ENCODE peak calls at places on chromosomes 13 and 19, in seven cellular contexts. D is stomach, B is transverse colon, R is ovary, Z is A549, J is upper lobe of left lung, O is tibial nerve. Q is an unnamed sample.

GRCh38 chr13:42275098-42275471 is 3.1 kb downstream of the AKAP11 start:
- DNase-seq in B (no peak), D (no peak), O (no peak), J (no peak), Z (no peak), R (no peak), Q (no peak)

GRCh38 chr19:41421973-41422372 is 5.2 kb downstream of the B3GNT8 start:
- DNase-seq in B (no peak), D (no peak), J (peak), R (no peak), Z (no peak), O (no peak), Q (no peak)

GRCh38 chr13:103140001-103140671 is 73.9 kb upstream of the SLC10A2 start:
- DNase-seq in R (no peak), J (no peak), O (no peak), Z (peak), B (no peak), D (no peak), Q (no peak)

GRCh38 chr19:18072335-18072734 is 14.4 kb downstream of the IL12RB1 start:
- DNase-seq in J (no peak), R (no peak), O (no peak), Z (no peak), B (no peak), D (no peak), Q (no peak)

GRCh38 chr13:112329376-112329775 is 46.8 kb upstream of the SPACA7 start:
- DNase-seq in R (no peak), Z (no peak), D (no peak), J (peak), B (no peak), O (no peak), Q (no peak)

GRCh38 chr19:8097681-8098567 is 45.4 kb downstream of the CCL25 start:
- DNase-seq in R (no peak), D (no peak), B (no peak), J (no peak), O (no peak), Z (no peak), Q (no peak)

GRCh38 chr19:32407004-32407992 is 1.7 kb downstream of the DPY19L3 start:
- DNase-seq in O (no peak), B (peak), Z (no peak), J (no peak), D (peak), R (peak), Q (no peak)

GRCh38 chr19:7815325-7815724 is 14.7 kb upstream of the EVI5L start:
- DNase-seq in D (no peak), Z (no peak), O (no peak), R (no peak), J (no peak), B (no peak), Q (no peak)

GRCh38 chr13:91136806-91137205 is 210.7 kb upstream of the MIR17HG start:
- DNase-seq in Z (no peak), O (no peak), D (no peak), R (no peak), B (no peak), J (no peak), Q (no peak)

GRCh38 chr13:47945738-47946137 is 55.3 kb downstream of the SUCLA2 start:
- DNase-seq in O (no peak), Z (peak), R (no peak), J (no peak), D (no peak), B (no peak), Q (no peak)

GRCh38 chr13:57264965-57265364 is 98.0 kb downstream of the PRR20E start:
- DNase-seq in R (no peak), J (no peak), D (no peak), O (no peak), B (no peak), Z (no peak), Q (no peak)

GRCh38 chr19:54451997-54452396 is 3.0 kb downstream of the LENG8 start:
- DNase-seq in Z (no peak), R (no peak), J (no peak), O (no peak), B (no peak), D (no peak), Q (no peak)

GRCh38 chr13:113041821-113042335 is 63.7 kb upstream of the F7 start:
- DNase-seq in Z (no peak), J (peak), D (no peak), R (no peak), B (no peak), O (no peak), Q (no peak)

GRCh38 chr13:45121421-45121820 is 1.1 kb downstream of the GTF2F2 start:
- DNase-seq in O (no peak), J (no peak), B (no peak), R (no peak), D (no peak), Z (peak), Q (no peak)

GRCh38 chr19:16180611-16181010 is 4.6 kb upstream of the FAM32A start:
- DNase-seq in D (no peak), B (no peak), J (no peak), Z (peak), R (no peak), O (no peak), Q (no peak)

GRCh38 chr13:25686831-25687495 is 315.2 kb downstream of the ATP8A2 start:
- DNase-seq in B (no peak), R (no peak), O (no peak), Z (no peak), D (no peak), J (no peak), Q (no peak)

GRCh38 chr19:18832331-18833140 is 777 bp downstream of the UPF1 start:
- DNase-seq in R (no peak), Z (peak), B (peak), D (no peak), J (peak), O (no peak), Q (no peak)

GRCh38 chr19:49560358-49560900 is 19.9 kb downstream of the NOSIP start:
- DNase-seq in D (no peak), J (no peak), O (no peak), Z (no peak), B (peak), R (no peak), Q (no peak)

GRCh38 chr13:77507931-77508776 is 27.4 kb upstream of the SCEL start:
- DNase-seq in R (no peak), D (no peak), O (no peak), Z (peak), J (no peak), B (no peak), Q (no peak)

GRCh38 chr13:31943591-31943990 is 88.0 kb upstream of the FRY start:
- DNase-seq in B (no peak), Z (no peak), J (no peak), D (no peak), O (no peak), R (no peak), Q (no peak)

GRCh38 chr13:98462241-98462882 is 114.5 kb downstream of the STK24 start:
- DNase-seq in B (no peak), R (no peak), Z (no peak), D (no peak), O (no peak), J (no peak), Q (peak)

GRCh38 chr19:56476671-56477428 is at the start of gene ZNF667:
- DNase-seq in B (no peak), O (peak), J (peak), D (no peak), R (no peak), Z (no peak), Q (no peak)

GRCh38 chr13:112931028-112931934 is 37.7 kb upstream of the MCF2L start:
- DNase-seq in J (no peak), R (no peak), O (no peak), D (no peak), B (peak), Z (peak), Q (no peak)

GRCh38 chr19:30450101-30450500 is 77.9 kb downstream of the ZNF536 start:
- DNase-seq in D (no peak), J (no peak), R (peak), O (no peak), B (peak), Z (no peak), Q (no peak)

GRCh38 chr19:6034512-6034911 is 56.6 kb upstream of the RANBP3 start:
- DNase-seq in R (no peak), Z (no peak), J (no peak), B (no peak), O (no peak), D (no peak), Q (no peak)

GRCh38 chr19:18605196-18605545 is 1.4 kb downstream of the CRLF1 start:
- DNase-seq in Z (no peak), R (no peak), D (no peak), O (no peak), J (peak), B (no peak), Q (no peak)

GRCh38 chr13:51997641-51998330 is 13.5 kb downstream of the ATP7B start:
- DNase-seq in Z (no peak), J (no peak), R (no peak), B (no peak), O (no peak), D (peak), Q (no peak)
- TF ChIP-seq EP300 in Z (no peak), J (no peak), R (no peak), B (no peak), O (no peak), D (no peak), Q (no peak)

DNA sequence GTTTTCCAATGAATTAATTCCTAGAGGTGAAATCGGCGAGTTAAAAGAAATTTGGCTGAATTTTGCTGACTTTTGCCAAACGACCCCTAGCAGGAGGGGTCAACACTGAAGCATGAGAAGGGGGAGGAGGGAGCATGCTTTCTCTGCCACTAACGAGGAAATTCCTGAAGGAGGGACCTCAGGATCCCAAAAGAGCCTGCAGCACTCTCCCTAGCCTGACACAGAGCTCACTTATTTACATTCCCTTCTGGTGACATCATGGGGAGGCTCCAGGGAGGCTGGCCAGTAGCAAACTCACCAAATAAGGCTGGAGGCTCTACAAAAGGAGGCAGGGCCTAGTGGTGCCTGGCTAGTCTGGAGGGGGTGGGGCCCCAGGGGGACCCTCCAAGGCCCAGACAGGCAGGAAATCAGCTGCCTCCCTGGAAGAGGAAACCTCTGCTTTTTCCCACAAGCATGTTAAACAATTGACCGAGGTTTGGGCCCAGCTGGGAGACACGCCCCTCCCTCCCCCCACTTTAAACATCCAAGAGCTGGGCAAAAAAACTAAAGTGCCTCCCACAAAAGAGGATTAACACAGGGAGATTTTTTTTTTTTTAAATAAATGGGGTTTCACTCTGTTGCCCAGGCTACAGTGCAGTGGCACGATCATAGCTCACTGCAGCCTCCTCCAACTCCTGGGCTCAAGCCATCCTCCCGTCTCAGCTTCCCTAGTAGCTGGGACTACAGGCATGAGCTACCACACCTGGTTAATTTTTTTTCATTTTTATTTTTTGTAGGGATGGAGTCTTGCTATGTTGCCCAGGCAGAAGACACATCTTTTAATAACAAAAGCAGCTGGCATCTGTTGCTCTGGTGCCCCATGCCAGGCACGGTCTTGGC is 2.1 kb downstream of the DAPK3 start:
- DNase-seq in J (no peak), Z (peak), D (peak), R (peak), B (peak), O (peak), Q (peak)
- TF ChIP-seq POLR2A in J (no peak), Z (no peak), D (no peak), R (no peak), B (no peak), O (no peak), Q (no peak)

GRCh38 chr13:37138169-37138568 is 32.7 kb upstream of the CSNK1A1L start:
- DNase-seq in D (no peak), J (no peak), R (no peak), B (no peak), Z (peak), O (no peak), Q (no peak)
- TF ChIP-seq CTCF in D (no peak), J (no peak), R (no peak), B (no peak), Z (no peak), O (no peak), Q (no peak)

DNA sequence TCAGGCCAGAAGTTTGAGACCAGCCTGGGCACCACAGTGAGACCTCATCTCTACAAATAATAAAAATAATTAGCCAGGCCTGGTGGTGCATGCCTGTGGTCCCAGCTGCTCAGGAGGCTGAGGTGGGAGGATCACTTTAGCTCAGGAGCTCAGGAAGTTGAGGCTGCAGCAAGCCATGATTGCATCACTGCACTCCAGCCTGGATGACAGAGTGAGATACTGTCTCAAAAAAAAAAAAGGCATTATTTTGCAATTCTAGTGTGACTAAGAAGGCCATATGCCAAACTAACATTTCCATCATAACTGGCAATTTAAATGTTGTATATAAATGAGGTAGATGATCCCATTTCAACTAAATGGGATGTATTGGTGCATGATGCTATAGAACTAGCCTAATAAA is 632.8 kb upstream of the KLF12 start:
- DNase-seq in D (no peak), R (no peak), J (no peak), O (no peak), B (no peak), Z (no peak), Q (no peak)
- TF ChIP-seq EP300 in D (no peak), R (no peak), J (no peak), O (no peak), B (no peak), Z (no peak), Q (no peak)

GRCh38 chr13:23185542-23185941 is 4.8 kb downstream of the SGCG start:
- DNase-seq in J (no peak), O (no peak), D (no peak), R (no peak), Z (no peak), B (no peak), Q (no peak)
- TF ChIP-seq POLR2A in J (no peak), O (no peak), D (no peak), R (no peak), Z (no peak), B (no peak), Q (no peak)

GRCh38 chr13:50170447-50171037 is 155.3 kb downstream of the KCNRG start:
- DNase-seq in B (no peak), O (no peak), J (no peak), D (no peak), Z (peak), R (no peak), Q (no peak)
- TF ChIP-seq CTCF in B (no peak), O (peak), J (peak), D (peak), Z (peak), R (no peak), Q (no peak)